ENCODE peak calls at places on chromosomes 4 and X, in four cellular contexts. W is IMR-90, I is H9, B is mesendoderm. V is an unnamed sample.

GRCh38 chr4:141074098-141074878 is 59.0 kb downstream of the RNF150 start:
- DNase-seq in W (no peak), I (no peak), B (no peak), V (no peak)

GRCh38 chr4:77952399-77952974 is 89.9 kb downstream of the MRPL1 start:
- DNase-seq in W (no peak), I (no peak), B (no peak), V (no peak)

GRCh38 chr4:53307819-53308773 is 57.8 kb downstream of the SCFD2 start:
- DNase-seq in W (peak; percentile 9), I (no peak), B (no peak), V (no peak)

GRCh38 chr4:11634283-11634682 is 205.6 kb upstream of the HS3ST1 start:
- DNase-seq in W (no peak), I (no peak), B (no peak), V (no peak)

GRCh38 chrX:30887721-30888120 is 1.3 kb downstream of the TAB3 start:
- DNase-seq in W (no peak), I (no peak), B (no peak), V (no peak)

GRCh38 chr4:8472689-8473197 is 32.2 kb downstream of the TRMT44 start:
- DNase-seq in W (peak; percentile 99), I (no peak), B (peak; percentile 23), V (no peak)

GRCh38 chrX:18896680-18897544 is 87.0 kb downstream of the PHKA2 start:
- DNase-seq in W (no peak), I (peak; percentile 14), B (no peak), V (no peak)

GRCh38 chr4:33722800-33723511 is 2521.4 kb downstream of the ARAP2 start:
- DNase-seq in W (no peak), I (no peak), B (no peak), V (no peak)

GRCh38 chr4:96293806-96294205 is 453.9 kb downstream of the PDHA2 start:
- DNase-seq in W (no peak), I (no peak), B (peak; percentile 62), V (no peak)

GRCh38 chrX:117483950-117484349 is 632.7 kb downstream of the KLHL13 start:
- DNase-seq in W (no peak), I (no peak), B (no peak), V (no peak)

GRCh38 chr4:169282429-169283113 is 11.8 kb upstream of the SH3RF1 start:
- DNase-seq in W (peak; percentile 78), I (no peak), B (no peak), V (no peak)

GRCh38 chrX:10015711-10016515 is 48.8 kb downstream of the CLDN34 start:
- DNase-seq in W (peak; percentile 35), I (peak; percentile 46), B (peak; percentile 56), V (no peak)

GRCh38 chr4:90425893-90426292 is 298.7 kb downstream of the CCSER1 start:
- DNase-seq in W (no peak), I (no peak), B (no peak), V (no peak)

GRCh38 chr4:42248986-42249385 is 96.5 kb upstream of the BEND4 start:
- DNase-seq in W (no peak), I (no peak), B (no peak), V (no peak)

GRCh38 chrX:50075630-50076349 is 125.0 kb downstream of the AKAP4 start:
- DNase-seq in W (no peak), I (no peak), B (no peak), V (no peak)

GRCh38 chrX:39335447-39336235 is 534.4 kb downstream of the MID1IP1 start:
- DNase-seq in W (no peak), I (no peak), B (no peak), V (no peak)

GRCh38 chrX:134543201-134543797 is 83.3 kb downstream of the HPRT1 start:
- DNase-seq in W (no peak), I (no peak), B (no peak), V (no peak)

GRCh38 chr4:85125688-85126087 is 159.2 kb upstream of the WDFY3 start:
- DNase-seq in W (no peak), I (no peak), B (peak; percentile 91), V (no peak)

GRCh38 chr4:117773067-117773946 is 261.0 kb upstream of the NDST3 start:
- DNase-seq in W (no peak), I (no peak), B (no peak), V (no peak)

GRCh38 chrX:103878466-103879151 is 46.6 kb upstream of the RAB9B start:
- DNase-seq in W (peak; percentile 68), I (no peak), B (peak; percentile 79), V (no peak)

GRCh38 chr4:91448668-91449330 is 855.0 kb upstream of the GRID2 start:
- DNase-seq in W (no peak), I (no peak), B (peak; percentile 51), V (no peak)

GRCh38 chrX:805988-806387 is 175.4 kb downstream of the SHOX start:
- DNase-seq in W (no peak), I (no peak), B (no peak), V (no peak)
- H4K5ac ChIP-seq in W (no peak overlapping the region), I (no peak overlapping the region), B (no peak overlapping the region), V (no peak overlapping the region)

GRCh38 chrX:46407036-46407752 is 138.0 kb downstream of the ZNF674 start:
- DNase-seq in W (no peak), I (no peak), B (no peak), V (no peak)
- H3K4ac ChIP-seq in W (no peak overlapping the region), I (no peak overlapping the region), B (no peak overlapping the region), V (no peak overlapping the region)

DNA sequence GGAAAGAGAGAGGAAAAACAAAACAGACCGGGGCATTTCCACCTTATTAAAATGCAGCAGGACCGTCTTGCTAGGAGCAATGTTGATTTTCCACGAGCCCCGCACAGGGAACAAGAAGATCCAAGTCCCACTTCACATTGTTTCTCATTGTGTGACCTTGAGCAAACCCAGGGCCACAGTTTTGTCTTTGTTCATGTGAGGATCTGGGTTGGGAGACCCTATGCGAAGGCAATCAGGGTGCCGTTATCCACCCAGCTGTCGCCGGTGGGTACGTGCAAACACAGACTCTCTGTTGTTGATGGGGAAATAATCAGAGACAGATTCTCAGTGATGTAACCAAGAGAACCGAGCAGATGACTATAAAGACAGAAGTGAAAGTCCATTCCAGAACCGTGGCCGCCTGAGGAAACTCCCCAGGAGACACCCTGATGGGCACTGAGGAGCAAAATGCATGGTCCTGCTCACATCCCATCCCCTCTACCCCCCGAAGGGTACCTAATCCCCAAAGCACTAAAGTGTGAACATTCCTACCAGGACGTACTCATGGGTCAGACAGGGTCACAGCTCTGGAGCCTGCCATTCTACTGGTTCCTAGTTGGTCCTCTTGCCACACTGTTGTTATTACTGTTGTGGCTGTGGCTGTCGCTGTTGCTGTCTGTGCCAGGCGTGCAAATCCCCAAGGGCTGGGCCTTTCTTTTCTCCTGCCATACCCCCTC is 102.7 kb upstream of the RBPJ start:
- DNase-seq in W (no peak), I (no peak), B (peak; percentile 41), V (no peak)
- H4K5ac ChIP-seq in W (no peak overlapping the region), I (no peak overlapping the region), B (no peak overlapping the region), V (no peak overlapping the region)

GRCh38 chr4:39697740-39698423 is at the start of gene UBE2K:
- DNase-seq in W (peak; percentile 82), I (peak; percentile 85), B (peak; percentile 93), V (peak; percentile 92)
- H3K4ac ChIP-seq in W (peak within 1 kb of the TSS; percentile 97), I (no peak within 1 kb of the TSS), B (peak within 1 kb of the TSS; percentile 87), V (peak within 1 kb of the TSS; percentile 87)

GRCh38 chr4:139419388-139419914 is 34.5 kb upstream of the RAB33B start:
- DNase-seq in W (peak; percentile 86), I (no peak), B (no peak), V (no peak)

GRCh38 chr4:139420652-139421051 is 33.3 kb upstream of the RAB33B start:
- DNase-seq in W (no peak), I (no peak), B (no peak), V (no peak)

GRCh38 chr4:139410312-139410711 is 43.6 kb upstream of the RAB33B start:
- DNase-seq in W (no peak), I (no peak), B (no peak), V (no peak)

GRCh38 chr4:139416073-139416673 is 37.7 kb upstream of the RAB33B start:
- DNase-seq in W (peak; percentile 67), I (no peak), B (peak; percentile 39), V (no peak)
- H4K5ac ChIP-seq in W (no peak overlapping the region), I (no peak overlapping the region), B (no peak overlapping the region), V (no peak overlapping the region)

DNA sequence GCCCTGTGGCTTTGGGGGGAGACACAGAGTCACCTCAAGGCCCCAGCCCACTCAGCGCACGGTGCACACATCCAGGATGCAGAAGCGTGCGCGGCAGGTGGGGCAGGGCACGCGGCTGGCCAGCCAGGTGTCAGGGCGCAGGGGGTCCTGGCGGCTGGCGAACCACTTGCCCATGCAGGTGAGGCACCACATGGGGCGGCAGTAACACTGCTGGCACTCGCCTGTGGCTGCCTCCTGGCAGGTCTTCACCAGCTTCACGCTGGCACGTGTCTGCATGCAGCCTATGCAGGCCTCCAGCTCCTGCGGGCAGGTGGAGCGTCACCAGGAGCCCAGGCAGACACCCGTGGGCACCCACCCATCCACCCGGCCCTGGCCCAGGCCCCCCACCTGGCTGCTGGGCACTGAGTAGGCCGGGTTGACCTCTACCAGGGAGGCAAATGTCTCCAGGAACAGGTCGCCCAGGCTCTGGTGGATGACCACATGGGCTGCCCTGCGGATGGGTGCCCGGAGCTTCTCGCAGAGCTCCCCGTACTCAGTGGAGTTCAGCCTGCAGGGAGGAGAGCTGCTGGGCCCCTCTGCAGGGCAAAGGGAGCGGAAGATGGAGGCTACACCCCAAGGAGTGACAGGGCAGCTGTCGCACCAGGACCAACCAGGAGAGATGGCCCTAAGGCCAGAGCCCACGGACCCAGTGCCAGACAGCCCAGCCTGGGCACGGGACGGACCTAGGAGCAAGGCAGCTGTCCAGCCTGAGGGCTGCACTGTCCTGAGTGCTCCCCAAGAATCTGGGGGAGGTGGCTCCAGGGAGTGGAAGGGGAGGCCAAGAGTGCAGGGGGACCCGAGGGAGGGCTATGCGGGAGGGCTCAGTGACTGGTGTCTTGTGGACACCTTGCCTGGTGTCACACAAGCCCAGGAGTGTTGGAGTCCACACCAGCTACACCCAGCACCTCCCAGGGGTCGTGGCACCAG is 3.7 kb downstream of the TMEM129 start:
- DNase-seq in W (no peak), I (peak; percentile 23), B (no peak), V (no peak)
- H3K4ac ChIP-seq in W (no peak overlapping the region), I (no peak overlapping the region), B (no peak overlapping the region), V (no peak overlapping the region)

GRCh38 chr4:98833384-98833783 is 95.5 kb downstream of the EIF4E start:
- DNase-seq in W (no peak), I (no peak), B (peak; percentile 28), V (no peak)
- H4K5ac ChIP-seq in W (no peak overlapping the region), I (no peak overlapping the region), B (no peak overlapping the region), V (no peak overlapping the region)

DNA sequence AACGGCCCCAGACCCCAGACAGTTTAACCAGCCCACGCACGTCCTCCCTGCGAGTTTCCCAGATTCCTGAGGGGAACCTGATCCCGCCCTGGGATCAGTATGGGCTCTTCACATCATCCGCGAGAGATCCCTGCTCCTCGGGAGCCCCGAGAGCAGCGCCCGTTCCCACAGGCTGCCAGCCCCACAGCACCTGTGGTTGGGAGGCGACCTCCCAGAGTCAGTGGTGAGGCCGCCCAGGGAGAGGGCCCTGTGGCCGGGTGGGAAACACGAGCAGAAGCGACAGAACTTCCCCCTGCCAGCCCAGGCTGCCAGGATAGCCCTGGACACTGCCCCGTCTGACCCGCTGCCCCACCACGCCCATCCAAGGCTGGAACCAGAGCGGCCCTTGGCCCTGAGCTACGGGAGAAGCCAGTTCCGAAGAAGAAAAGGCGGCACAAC is 32.8 kb downstream of the TSC22D3 start:
- DNase-seq in W (no peak), I (no peak), B (no peak), V (no peak)
- H3K4ac ChIP-seq in W (no peak overlapping the region), I (no peak overlapping the region), B (no peak overlapping the region), V (no peak overlapping the region)

V was measured in H1.